ENCODE peak calls at places on chromosomes 1 and 21, in four cellular contexts. X is K562, D is HepG2, T is GM12878. A is an unnamed sample.

GRCh38 chr1:231610392-231610791 is 16.2 kb upstream of the DISC1 start:
- DNase-seq in D (no peak), X (no peak), T (no peak), A (no peak)

GRCh38 chr1:247212012-247212411 is 40.2 kb upstream of the ZNF124 start:
- DNase-seq in D (no peak), T (peak; percentile 87), X (peak; percentile 32), A (no peak)

GRCh38 chr1:82806133-82806532 is 1005.4 kb downstream of the ADGRL2 start:
- DNase-seq in D (no peak), T (no peak), X (no peak), A (no peak)

GRCh38 chr1:40646385-40646784 is 19.1 kb downstream of the RIMS3 start:
- DNase-seq in X (no peak), T (no peak), D (peak; percentile 55), A (no peak)

GRCh38 chr1:108819878-108820277 is 37.0 kb downstream of the AKNAD1 start:
- DNase-seq in D (no peak), X (no peak), T (no peak), A (no peak)

GRCh38 chr1:227561303-227561702 is 2.1 kb upstream of the ZNF678 start:
- DNase-seq in D (no peak), X (no peak), T (no peak), A (no peak)

GRCh38 chr1:40075251-40075650 is 21.8 kb downstream of the PPT1 start:
- DNase-seq in X (no peak), D (no peak), T (no peak), A (no peak)

GRCh38 chr21:43733529-43734071 is 14.7 kb downstream of the PDXK start:
- DNase-seq in D (no peak), X (no peak), T (no peak), A (no peak)

GRCh38 chr1:61097326-61097725 is 15.0 kb downstream of the NFIA start:
- DNase-seq in D (no peak), T (no peak), X (no peak), A (no peak)

GRCh38 chr1:61082336-61083013 is at the start of gene NFIA:
- DNase-seq in T (no peak), D (peak; percentile 83), X (peak; percentile 79), A (no peak)

GRCh38 chr1:181104790-181105133 is 16.3 kb downstream of the IER5 start:
- DNase-seq in T (no peak), X (peak; percentile 71), D (peak; percentile 39), A (no peak)
- TF ChIP-seq CHD2 in T (no peak), X (no peak), D (no peak), A (no peak)

DNA sequence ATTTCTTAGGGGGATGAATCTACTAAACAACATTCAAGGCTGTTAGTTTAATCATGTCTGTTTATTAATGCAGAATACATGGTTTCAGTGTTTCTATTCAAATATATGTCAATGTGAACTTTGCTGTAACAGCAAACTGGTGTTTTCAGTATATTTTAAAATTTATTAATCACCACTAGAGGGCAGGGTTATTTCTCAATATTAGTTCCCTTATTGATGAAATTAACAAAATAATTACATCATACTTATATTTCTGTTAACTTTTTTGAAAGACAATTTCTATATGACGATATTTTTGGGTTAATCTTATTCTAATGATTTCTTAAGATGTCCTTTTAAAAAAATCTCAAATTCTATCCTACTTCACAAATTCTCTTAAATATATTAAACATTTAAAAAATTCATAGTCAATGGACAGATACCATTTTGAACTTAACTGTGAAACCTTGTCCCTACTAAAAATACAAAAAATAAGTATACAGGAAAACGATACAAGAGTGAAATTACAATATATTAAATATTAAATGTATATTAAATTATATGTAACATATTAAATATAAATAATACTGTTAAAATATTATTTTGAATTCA is 1034.1 kb upstream of the PRMT6 start:
- DNase-seq in T (no peak), X (no peak), D (no peak), A (no peak)
- TF ChIP-seq CREB1 in T (no peak), X (no peak), D (no peak), A (no peak)

DNA sequence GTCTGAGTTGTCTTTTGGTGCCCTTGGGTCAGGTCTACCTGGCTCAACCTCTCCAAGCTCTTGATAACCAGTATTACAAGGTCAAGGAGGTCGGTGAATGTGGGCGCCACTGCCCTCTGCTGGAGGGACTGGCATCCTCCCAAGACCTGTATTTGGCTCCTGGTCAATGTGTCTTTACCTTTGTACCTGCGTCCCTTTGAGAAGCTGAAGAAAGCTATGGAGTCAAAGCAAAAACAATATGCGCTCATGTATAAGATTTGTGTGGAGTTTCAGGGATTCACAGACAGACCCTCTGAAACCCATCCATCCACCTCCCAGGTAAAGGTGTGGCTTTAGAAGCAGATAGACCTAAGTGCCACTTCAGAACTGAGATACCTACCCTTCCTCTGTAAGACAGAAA is 61.8 kb upstream of the NBL1 start:
- DNase-seq in T (peak; percentile 42), D (no peak), X (peak; percentile 76), A (peak; percentile 94)
- TF ChIP-seq CHD2 in T (no peak), D (no peak), X (no peak), A (no peak)

GRCh38 chr1:12456979-12457378 is 161.0 kb downstream of the DHRS3 start:
- DNase-seq in X (no peak), T (no peak), D (no peak), A (no peak)
- TF ChIP-seq CREB1 in X (no peak), T (no peak), D (no peak), A (no peak)

DNA sequence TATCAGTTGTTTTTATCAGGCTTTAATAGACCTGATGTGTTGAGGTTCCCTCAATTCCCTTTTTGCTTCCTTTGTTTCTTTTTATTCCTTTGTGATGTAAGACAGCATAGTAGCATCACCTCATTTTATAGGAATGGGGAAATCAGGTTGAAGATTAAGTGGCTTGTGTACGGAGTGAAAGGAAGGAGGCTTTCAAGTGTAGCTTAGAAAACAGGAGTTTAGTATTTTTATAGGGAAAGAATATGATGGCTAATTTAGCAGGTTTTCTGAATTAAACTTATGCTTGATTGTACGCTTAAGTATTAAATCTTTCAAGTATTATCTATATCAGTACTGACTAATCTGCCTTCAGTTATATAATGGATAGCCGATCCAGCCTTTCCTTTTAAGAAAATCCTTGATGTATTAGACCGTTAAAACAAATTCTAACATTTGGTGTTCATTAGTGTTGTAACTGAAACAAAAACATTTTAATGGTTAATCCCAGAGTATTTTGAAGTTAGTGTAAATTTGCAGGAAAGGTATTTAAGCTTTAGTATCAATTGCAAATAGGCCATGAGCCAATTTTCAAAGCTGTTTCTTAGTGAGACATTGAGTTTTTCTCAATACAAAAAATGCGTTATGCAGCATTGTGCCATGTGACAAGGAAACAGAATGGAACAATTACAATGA is 29.4 kb downstream of the DISP1 start:
- DNase-seq in X (no peak), D (no peak), T (no peak), A (no peak)
- TF ChIP-seq CHD2 in X (no peak), D (no peak), T (no peak), A (no peak)

DNA sequence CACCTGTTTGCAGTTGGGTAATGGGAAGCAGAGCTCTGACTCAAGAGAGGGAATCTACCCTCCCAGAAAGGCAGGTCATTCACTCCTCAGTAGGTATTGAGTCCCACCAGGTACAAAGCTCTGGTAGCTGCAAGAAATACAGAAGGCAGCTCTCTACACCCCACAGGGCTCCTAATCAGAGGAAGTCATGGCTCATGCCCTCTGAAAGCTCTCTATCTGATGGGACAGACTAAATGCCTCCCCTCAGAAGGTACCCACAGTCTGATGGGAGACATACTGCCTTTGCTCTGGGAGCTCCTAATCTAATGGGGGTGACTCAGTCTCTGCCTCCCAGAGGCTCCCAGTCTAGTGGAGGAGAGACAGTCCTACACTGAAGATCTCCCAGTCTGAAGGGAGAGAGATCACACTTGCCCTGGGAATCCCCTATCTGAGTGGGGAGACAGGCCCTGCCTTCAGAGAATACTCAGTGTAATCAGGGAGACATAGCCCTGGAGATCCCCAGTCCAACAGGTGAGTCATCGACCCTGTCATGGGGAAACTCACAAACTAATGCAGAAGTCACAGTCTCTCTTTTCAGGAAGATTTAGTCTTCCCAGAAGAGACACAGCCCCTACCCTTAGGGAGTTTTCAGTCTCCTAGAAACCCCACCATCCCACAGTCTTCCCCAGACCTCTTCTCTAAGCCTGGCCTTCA is 23.7 kb downstream of the CAMK1G start:
- DNase-seq in T (peak; percentile 48), X (no peak), D (no peak), A (no peak)
- TF ChIP-seq CREB1 in T (no peak), X (no peak), D (no peak), A (no peak)

GRCh38 chr1:3729594-3730555 is 22.4 kb upstream of the CCDC27 start:
- DNase-seq in D (no peak), X (no peak), T (no peak), A (no peak)
- TF ChIP-seq CHD2 in D (no peak), X (no peak), T (no peak), A (no peak)

DNA sequence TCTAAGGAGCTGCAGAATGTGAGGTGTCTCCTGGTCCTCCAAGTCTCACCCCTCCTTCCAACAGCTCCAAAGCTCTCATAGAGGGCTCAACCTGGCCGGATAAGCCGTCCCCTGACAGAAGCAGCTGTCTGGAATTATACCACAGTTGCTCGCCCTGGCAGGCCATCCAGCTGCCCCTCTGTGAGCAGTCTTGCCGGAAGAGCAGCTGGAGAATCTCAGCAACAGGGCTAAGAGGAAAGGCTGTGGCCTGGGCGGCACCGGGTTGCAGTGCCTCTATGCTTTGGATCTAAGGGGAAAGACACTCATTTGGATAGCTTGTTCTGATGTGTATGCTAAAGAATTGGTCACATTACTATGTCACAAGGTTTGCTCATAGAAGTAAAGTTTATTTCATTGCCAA is 12.4 kb downstream of the TMCC2 start:
- DNase-seq in T (no peak), D (no peak), X (no peak), A (no peak)
- TF ChIP-seq CREB1 in T (no peak), D (no peak), X (no peak), A (no peak)

GRCh38 chr1:172429324-172430127 is 9.0 kb downstream of the C1orf105 start:
- DNase-seq in D (peak; percentile 63), X (peak; percentile 47), T (peak; percentile 34), A (no peak)
- TF ChIP-seq CHD2 in D (no peak), X (no peak), T (no peak), A (no peak)

GRCh38 chr1:107599220-107599619 is 365.8 kb downstream of the VAV3 start:
- DNase-seq in D (peak; percentile 18), X (no peak), T (no peak), A (no peak)
- TF ChIP-seq CREB1 in D (no peak), X (no peak), T (no peak), A (no peak)